ENCODE peak calls at places on chromosomes 2 and 18, in ten cellular contexts. S is activated CD8-positive, alpha-beta T cell treated with anti-CD3 and anti-CD28 coated beads for 36 hours; C is naive thymus-derived CD8-positive, alpha-beta T cell; T is memory B cell; K is pancreas; L is activated naive CD8-positive, alpha-beta T cell treated with anti-CD3 and anti-CD28 coated beads, Interleukin-2, amount 10 ng/mL, durations not matched to agents 7 days and 5 days; G is left lobe of liver; X is mucosa of descending colon; Z is activated T-cell treated with anti-CD3 and anti-CD28 coated beads, Interleukin-2, amount 50 U/mL, for 72 hours; R is sciatic nerve. H is an unnamed sample.

GRCh38 chr2:237156131-237156856 is 70.6 kb downstream of the COPS8 start:
- ATAC-seq in X (peak), T (no peak), L (peak), S (peak), G (no peak), K (peak), R (peak), C (peak), Z (peak), H (peak)

GRCh38 chr2:135667045-135667444 is 74.6 kb upstream of the UBXN4 start:
- ATAC-seq in C (no peak), R (no peak), X (no peak), K (no peak), L (no peak), S (no peak), T (no peak), Z (no peak), G (peak), H (no peak)

GRCh38 chr2:24702800-24703199 is 90.4 kb downstream of the PTRHD1 start:
- ATAC-seq in T (no peak), K (peak), S (peak), G (no peak), R (no peak), L (no peak), X (no peak), Z (peak), C (no peak), H (peak)

GRCh38 chr2:148650881-148651280 is 6.3 kb downstream of the EPC2 start:
- ATAC-seq in X (no peak), K (no peak), R (no peak), L (no peak), Z (peak), C (no peak), G (no peak), S (peak), T (no peak), H (no peak)

GRCh38 chr18:28834889-28835288 is 658.0 kb upstream of the CDH2 start:
- ATAC-seq in T (no peak), L (no peak), C (no peak), G (no peak), X (no peak), K (no peak), Z (no peak), S (no peak), R (no peak), H (peak)

GRCh38 chr2:43980902-43981301 is 14.9 kb downstream of the LRPPRC start:
- ATAC-seq in R (no peak), T (no peak), S (no peak), X (no peak), G (no peak), C (no peak), K (no peak), L (no peak), Z (peak), H (no peak)

GRCh38 chr18:2814928-2815327 is 31.9 kb upstream of the EMILIN2 start:
- ATAC-seq in G (no peak), Z (no peak), K (no peak), X (no peak), C (no peak), T (no peak), R (no peak), L (no peak), S (no peak), H (no peak)

GRCh38 chr2:6896930-6897759 is 19.6 kb downstream of the RSAD2 start:
- ATAC-seq in K (peak), L (no peak), C (peak), G (peak), S (peak), X (peak), R (peak), T (no peak), Z (no peak), H (peak)

GRCh38 chr2:173159794-173160463 is 84.3 kb downstream of the MAP3K20 start:
- ATAC-seq in S (no peak), K (peak), C (no peak), T (no peak), Z (no peak), X (peak), G (peak), L (no peak), R (peak), H (peak)

GRCh38 chr2:158487419-158487818 is 30.7 kb downstream of the PKP4 start:
- ATAC-seq in R (no peak), L (no peak), X (no peak), C (no peak), S (no peak), T (no peak), G (peak), K (no peak), Z (no peak), H (peak)

GRCh38 chr2:20231632-20232031 is 6.7 kb upstream of the SDC1 start:
- ATAC-seq in L (no peak), X (peak), S (peak), C (no peak), R (no peak), G (peak), K (peak), T (no peak), Z (no peak), H (peak)

GRCh38 chr2:151032741-151033152 is 228.9 kb downstream of the RBM43 start:
- ATAC-seq in T (no peak), R (peak), Z (no peak), G (peak), C (no peak), X (peak), L (no peak), S (no peak), K (peak), H (peak)

GRCh38 chr2:15355386-15355785 is 205.7 kb downstream of the NBAS start:
- ATAC-seq in X (no peak), T (no peak), C (no peak), K (no peak), Z (no peak), L (no peak), S (no peak), R (no peak), G (no peak), H (no peak)

GRCh38 chr2:199282309-199282708 is 175.4 kb downstream of the SATB2 start:
- ATAC-seq in L (no peak), X (no peak), T (no peak), Z (no peak), C (no peak), R (no peak), G (no peak), K (no peak), S (no peak), H (no peak)

GRCh38 chr2:26008851-26009566 is 24.9 kb upstream of the RAB10 start:
- ATAC-seq in C (no peak), L (peak), X (peak), K (peak), S (no peak), Z (no peak), G (peak), R (peak), T (no peak), H (no peak)

GRCh38 chr2:158994920-158995676 is 26.7 kb downstream of the TANC1 start:
- ATAC-seq in T (peak), Z (no peak), S (no peak), G (peak), L (no peak), C (no peak), K (no peak), X (peak), R (peak), H (peak)

GRCh38 chr2:232810444-232810843 is 34.1 kb upstream of the KCNJ13 start:
- ATAC-seq in X (peak), G (no peak), R (no peak), C (no peak), S (no peak), Z (no peak), L (no peak), K (no peak), T (no peak), H (no peak)

GRCh38 chr2:101135412-101136296 is 15.5 kb downstream of the TBC1D8 start:
- ATAC-seq in T (no peak), S (no peak), X (no peak), Z (no peak), K (peak), C (no peak), L (no peak), R (no peak), G (peak), H (no peak)

GRCh38 chr2:172101707-172102158 is 967 bp downstream of the DLX2 start:
- ATAC-seq in K (no peak), R (no peak), G (no peak), Z (peak), S (no peak), C (peak), L (no peak), X (peak), T (no peak), H (no peak)

GRCh38 chr18:62522510-62523254 is at the start of gene ZCCHC2:
- ATAC-seq in C (peak), L (peak), T (peak), S (peak), R (peak), G (peak), Z (peak), K (peak), X (peak), H (peak)

GRCh38 chr18:32343634-32344033 is 127.0 kb downstream of the GAREM1 start:
- ATAC-seq in K (no peak), Z (no peak), T (no peak), L (no peak), S (no peak), R (peak), X (no peak), G (peak), C (no peak), H (no peak)

GRCh38 chr18:73407506-73407905 is 539.7 kb upstream of the NETO1 start:
- ATAC-seq in Z (no peak), K (no peak), S (no peak), R (peak), C (no peak), G (no peak), T (no peak), L (no peak), X (no peak), H (peak)

GRCh38 chr2:196163285-196163684 is 8.1 kb downstream of the STK17B start:
- ATAC-seq in C (peak), G (no peak), T (no peak), S (peak), L (no peak), X (no peak), Z (no peak), R (no peak), K (no peak), H (no peak)

GRCh38 chr2:176556383-176556782 is 287.1 kb downstream of the MTX2 start:
- ATAC-seq in G (no peak), Z (no peak), X (no peak), S (no peak), C (no peak), R (no peak), K (no peak), T (no peak), L (no peak), H (no peak)

GRCh38 chr18:74892066-74892627 is 294.5 kb downstream of the ZNF407 start:
- ATAC-seq in R (no peak), L (no peak), X (no peak), S (no peak), Z (no peak), K (no peak), C (no peak), T (no peak), G (no peak), H (no peak)

GRCh38 chr2:174527959-174528358 is 41.1 kb upstream of the GPR155 start:
- ATAC-seq in X (no peak), R (no peak), Z (no peak), T (no peak), K (no peak), L (no peak), S (no peak), C (no peak), G (no peak), H (no peak)

GRCh38 chr2:168156661-168157060 is 90.7 kb downstream of the STK39 start:
- ATAC-seq in K (no peak), Z (peak), L (no peak), T (no peak), S (peak), X (peak), R (peak), C (no peak), G (no peak), H (peak)

GRCh38 chr2:109549016-109549595 is 64.7 kb downstream of the SEPTIN10 start:
- ATAC-seq in L (no peak), T (no peak), X (no peak), R (no peak), K (no peak), S (no peak), Z (no peak), G (peak), C (no peak), H (no peak)

GRCh38 chr2:150507071-150507470 is 19.6 kb upstream of the RND3 start:
- ATAC-seq in X (no peak), S (no peak), T (no peak), R (no peak), K (no peak), C (no peak), L (no peak), Z (no peak), G (no peak), H (no peak)

GRCh38 chr2:160329196-160329595 is 129.1 kb upstream of the ITGB6 start:
- ATAC-seq in T (no peak), K (peak), G (peak), L (no peak), R (no peak), Z (no peak), S (no peak), C (no peak), X (no peak), H (no peak)

GRCh38 chr2:105369777-105370690 is 28.8 kb downstream of the FHL2 start:
- ATAC-seq in R (peak), K (peak), Z (peak), L (peak), S (peak), C (peak), G (peak), X (peak), T (peak), H (peak)

GRCh38 chr2:38293152-38293865 is 83.8 kb downstream of the ATL2 start:
- ATAC-seq in T (no peak), C (no peak), X (no peak), L (no peak), K (no peak), G (no peak), S (no peak), R (no peak), Z (no peak), H (peak)

H was measured in SK-N-SH treated with all-trans-retinoic acid at 6 μM for 48 hours.